ENCODE peak calls at places on chromosomes 7 and 10, in four cellular contexts. U is heart right ventricle, P is upper lobe of left lung, X is left lung. I is an unnamed sample. For H3K36me3 and H3K27me3, the result is how much of the 10 kb centered on the place peaks cover.

GRCh38 chr7:25427721-25428120 is 199.4 kb upstream of the NPVF start:
- DNase-seq in U (no peak), X (no peak), P (no peak), I (no peak)

GRCh38 chr10:78804356-78805032 is 264.3 kb upstream of the ZMIZ1 start:
- DNase-seq in X (no peak), U (peak), P (no peak), I (no peak)

GRCh38 chr10:102624094-102624493 is 20.2 kb upstream of the TRIM8 start:
- DNase-seq in U (no peak), X (peak), P (no peak), I (no peak)

GRCh38 chr7:93551063-93551895 is 23.2 kb downstream of the CALCR start:
- DNase-seq in X (no peak), U (no peak), P (no peak), I (no peak)

GRCh38 chr10:13839430-13839986 is 252.7 kb downstream of the PRPF18 start:
- DNase-seq in U (peak), X (no peak), P (no peak), I (no peak)

GRCh38 chr7:92698237-92698841 is 108.1 kb upstream of the FAM133B start:
- DNase-seq in X (no peak), U (peak), P (no peak), I (no peak)

GRCh38 chr7:151361193-151361959 is 19.8 kb downstream of the NUB1 start:
- DNase-seq in X (no peak), P (no peak), U (no peak), I (no peak)

GRCh38 chr10:50625663-50626062 is 1.9 kb upstream of the SGMS1 start:
- DNase-seq in U (no peak), X (no peak), P (no peak), I (peak)

GRCh38 chr10:119541046-119541445 is 1.5 kb downstream of the RGS10 start:
- DNase-seq in X (no peak), P (no peak), U (no peak), I (no peak)

GRCh38 chr7:74606101-74606908 is 51.2 kb upstream of the GTF2I start:
- DNase-seq in X (peak), P (peak), U (peak), I (peak)

GRCh38 chr10:124301736-124302135 is 117.0 kb downstream of the OAT start:
- DNase-seq in U (no peak), P (no peak), X (no peak), I (no peak)

GRCh38 chr7:155795951-155796350 is 16.3 kb downstream of the SHH start:
- DNase-seq in X (no peak), P (no peak), U (no peak), I (no peak)
- H3K4me3 ChIP-seq in X (no peak), P (no peak), U (no peak), I (no peak)

GRCh38 chr7:135977742-135978066 is 545 bp upstream of the MTPN start:
- DNase-seq in X (no peak), P (no peak), U (no peak), I (no peak)
- H3K36me3 ChIP-seq in X (under half), P (under half), U (under half), I (under half)

GRCh38 chr7:111844904-111845662 is 282.8 kb upstream of the IMMP2L start:
- DNase-seq in P (no peak), X (no peak), U (no peak), I (no peak)
- H3K27me3 ChIP-seq in P (under half), X (under half), U (under half), I (under half)

GRCh38 chr7:122304604-122304975 is at the start of gene FEZF1:
- DNase-seq in X (no peak), U (no peak), P (peak), I (peak)
- H3K4me3 ChIP-seq in X (peak), U (peak), P (peak), I (peak)

GRCh38 chr7:22325671-22326070 is 31.3 kb downstream of the RAPGEF5 start:
- DNase-seq in P (no peak), X (no peak), U (no peak), I (no peak)
- H3K36me3 ChIP-seq in P (under half), X (under half), U (under half), I (under half)

GRCh38 chr7:100723732-100724275 is 3.5 kb downstream of the EPO start:
- DNase-seq in P (peak), U (no peak), X (no peak), I (peak)
- H3K27me3 ChIP-seq in P (under half), U (under half), X (under half), I (under half)

GRCh38 chr7:100075418-100075817 is 6.1 kb downstream of the ZNF3 start:
- DNase-seq in U (no peak), X (no peak), P (no peak), I (no peak)

GRCh38 chr7:100080895-100081534 is 508 bp downstream of the ZNF3 start:
- DNase-seq in P (no peak), X (no peak), U (no peak), I (peak)

GRCh38 chr7:100077205-100077604 is 4.3 kb downstream of the ZNF3 start:
- DNase-seq in P (no peak), X (no peak), U (no peak), I (no peak)

GRCh38 chr7:100081535-100082102 is at the start of gene ZNF3:
- DNase-seq in X (peak), U (peak), P (peak), I (peak)

DNA sequence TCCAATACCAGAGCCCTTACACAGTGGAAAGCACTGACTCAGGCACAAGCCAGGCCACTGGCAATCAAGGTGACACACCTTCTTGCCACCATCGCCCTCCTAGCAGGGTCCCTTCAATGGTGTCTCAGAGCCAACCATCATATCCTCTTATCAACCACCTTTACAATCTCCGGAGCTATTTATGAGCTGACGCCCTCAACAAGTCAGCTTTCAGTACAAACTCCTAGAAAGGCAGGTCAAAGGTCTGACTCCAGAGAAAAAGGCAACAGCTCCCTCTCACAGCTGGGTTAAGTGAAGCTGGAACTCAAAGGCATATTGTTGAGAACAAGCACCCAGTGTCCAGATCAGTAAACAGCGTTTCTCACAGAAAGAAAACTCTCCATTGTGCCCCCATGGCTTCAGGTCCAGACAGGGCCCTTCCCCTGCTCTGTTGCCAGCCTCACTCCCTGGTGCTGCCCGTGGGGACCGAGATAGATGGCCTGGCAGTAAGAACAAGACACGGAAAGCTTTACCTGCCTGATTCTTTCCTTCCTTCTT is 2.4 kb downstream of the ZNF3 start:
- DNase-seq in P (no peak), U (no peak), X (no peak), I (no peak)
- H3K4me3 ChIP-seq in P (no peak), U (no peak), X (no peak), I (no peak)

I was measured in H7.